ENCODE peak calls at places on chromosomes 2 and 18, in five cellular contexts. D, S, Y, M and H are unnamed samples.

GRCh38 chr2:118091140-118091478 is 2.8 kb downstream of the INSIG2 start:
- DNase-seq in Y (no peak), S (no peak), D (no peak), M (no peak), H (no peak)

GRCh38 chr2:50097118-50097517 is 934.8 kb downstream of the NRXN1 start:
- DNase-seq in D (no peak), S (no peak), Y (no peak), M (no peak), H (no peak)

GRCh38 chr2:128732976-128733431 is 414.3 kb upstream of the HS6ST1 start:
- DNase-seq in Y (no peak), D (no peak), M (no peak), S (no peak), H (no peak)

GRCh38 chr2:29033172-29033571 is 41.2 kb downstream of the PCARE start:
- DNase-seq in M (no peak), Y (no peak), D (no peak), S (no peak), H (no peak)

GRCh38 chr2:61690078-61690477 is 151.9 kb upstream of the XPO1 start:
- DNase-seq in S (no peak), M (no peak), Y (no peak), D (no peak), H (no peak)

GRCh38 chr2:45412754-45413379 is 198.2 kb downstream of the SRBD1 start:
- DNase-seq in Y (no peak), S (no peak), D (no peak), M (no peak), H (no peak)

GRCh38 chr2:654896-655295 is 22.3 kb downstream of the TMEM18 start:
- DNase-seq in M (no peak), D (no peak), Y (no peak), S (no peak), H (no peak)

GRCh38 chr2:36490749-36491148 is 107.2 kb downstream of the FEZ2 start:
- DNase-seq in D (no peak), Y (no peak), M (no peak), S (no peak), H (no peak)

GRCh38 chr2:30978044-30978443 is 160.2 kb downstream of the GALNT14 start:
- DNase-seq in Y (no peak), D (no peak), S (no peak), M (no peak), H (no peak)

GRCh38 chr18:58977223-58977622 is 112.5 kb downstream of the ZNF532 start:
- DNase-seq in D (no peak), Y (no peak), M (no peak), S (no peak), H (no peak)

GRCh38 chr2:233461481-233461891 is 105.1 kb downstream of the USP40 start:
- DNase-seq in M (no peak), D (no peak), S (no peak), Y (no peak), H (no peak)

GRCh38 chr2:223601932-223602676 is at the start of gene SCG2:
- DNase-seq in D (peak), S (peak), Y (peak), M (peak), H (no peak)

GRCh38 chr2:3864943-3865664 is 161.7 kb downstream of the DCDC2C start:
- DNase-seq in M (no peak), S (no peak), D (no peak), Y (no peak), H (no peak)

GRCh38 chr2:223588251-223588650 is 13.9 kb downstream of the SCG2 start:
- DNase-seq in M (no peak), S (no peak), D (no peak), Y (no peak), H (no peak)

GRCh38 chr2:182406221-182406620 is 20.6 kb downstream of the PDE1A start:
- DNase-seq in M (no peak), Y (no peak), D (no peak), S (no peak), H (no peak)

GRCh38 chr18:24544141-24544498 is 83.7 kb downstream of the HRH4 start:
- DNase-seq in M (no peak), S (no peak), Y (no peak), D (no peak), H (no peak)

GRCh38 chr2:121260370-121261154 is 24.4 kb downstream of the TFCP2L1 start:
- DNase-seq in M (no peak), Y (no peak), S (no peak), D (no peak), H (no peak)

GRCh38 chr2:32479224-32479623 is 122.4 kb downstream of the BIRC6 start:
- DNase-seq in S (no peak), D (no peak), Y (no peak), M (no peak), H (no peak)

GRCh38 chr18:79940126-79940813 is 11.2 kb downstream of the SLC66A2 start:
- DNase-seq in M (no peak), Y (peak), S (no peak), D (no peak), H (no peak)

GRCh38 chr2:11123856-11124759 is 31.2 kb upstream of the SLC66A3 start:
- DNase-seq in D (peak), S (no peak), Y (peak), M (peak), H (peak)

GRCh38 chr2:95277246-95277906 is 3.1 kb downstream of the PROM2 start:
- DNase-seq in S (no peak), Y (peak), M (no peak), D (no peak), H (no peak)

GRCh38 chr2:226655871-226656270 is 143.7 kb downstream of the IRS1 start:
- DNase-seq in M (no peak), D (no peak), Y (no peak), S (no peak), H (no peak)

GRCh38 chr18:63199743-63200241 is 119.8 kb downstream of the BCL2 start:
- DNase-seq in S (no peak), M (peak), Y (no peak), D (no peak), H (peak)

GRCh38 chr18:22378672-22379282 is 38.9 kb downstream of the CTAGE1 start:
- DNase-seq in S (peak), M (peak), Y (peak), D (no peak), H (no peak)

GRCh38 chr2:101473911-101474751 is 781 bp downstream of the RFX8 start:
- DNase-seq in D (peak), Y (peak), S (peak), M (peak), H (peak)

GRCh38 chr2:67825476-67825875 is 237.3 kb downstream of the C1D start:
- DNase-seq in M (no peak), S (no peak), Y (no peak), D (no peak), H (no peak)

GRCh38 chr2:217451634-217452033 is 551.2 kb downstream of the TNS1 start:
- DNase-seq in M (no peak), D (no peak), Y (no peak), S (no peak), H (no peak)

GRCh38 chr18:21991897-21992296 is 177.5 kb upstream of the GATA6 start:
- DNase-seq in D (no peak), Y (no peak), S (no peak), M (no peak), H (no peak)

GRCh38 chr2:158013791-158014190 is 87.9 kb upstream of the UPP2 start:
- DNase-seq in M (no peak), D (no peak), Y (no peak), S (no peak), H (no peak)

GRCh38 chr2:64931536-64932326 is 57.5 kb upstream of the SLC1A4 start:
- DNase-seq in M (no peak), S (no peak), D (no peak), Y (no peak), H (no peak)

GRCh38 chr2:130837175-130837810 is 579 bp downstream of the ARHGEF4 start:
- DNase-seq in S (no peak), Y (peak), D (no peak), M (no peak), H (no peak)

GRCh38 chr2:190849774-190850173 is 30.8 kb upstream of the GLS start:
- DNase-seq in S (no peak), M (no peak), D (no peak), Y (no peak), H (no peak)

GRCh38 chr2:178796079-178796677 is 11.0 kb downstream of the TTN start:
- DNase-seq in Y (no peak), S (no peak), M (no peak), D (no peak), H (peak)

GRCh38 chr18:22347624-22348511 is 69.8 kb downstream of the CTAGE1 start:
- DNase-seq in D (peak), Y (peak), M (peak), S (peak), H (no peak)

GRCh38 chr18:44759925-44760342 is 79.2 kb downstream of the SETBP1 start:
- DNase-seq in M (no peak), Y (no peak), D (no peak), S (no peak), H (no peak)
- H3K4me3 ChIP-seq in M (no peak), Y (no peak), D (no peak), S (no peak), H (no peak)

GRCh38 chr2:105380432-105381118 is 18.3 kb downstream of the FHL2 start:
- DNase-seq in M (no peak), D (no peak), S (no peak), Y (no peak), H (no peak)
- H3K27ac ChIP-seq in M (no peak), D (no peak), S (peak), Y (no peak), H (no peak)

DNA sequence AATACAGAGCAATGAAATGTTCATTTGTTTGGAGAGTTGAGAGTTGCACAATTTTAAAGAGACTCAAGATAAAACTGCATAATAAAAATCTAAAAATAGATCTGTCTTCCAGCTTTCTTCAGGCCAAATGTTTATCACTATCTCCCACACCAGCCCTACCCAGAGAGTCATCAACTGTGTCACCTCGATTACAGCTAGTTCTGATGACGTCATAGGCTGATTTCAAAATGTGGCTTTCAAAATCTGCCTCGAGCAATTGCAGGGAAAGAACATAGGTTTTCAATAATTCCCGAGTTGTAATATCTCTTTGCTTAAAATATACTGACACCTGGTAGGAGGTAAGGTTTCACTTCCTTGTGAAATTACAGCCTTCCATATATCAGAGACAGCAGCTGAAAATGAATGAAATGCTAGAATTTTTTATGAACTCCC is 677.6 kb upstream of the ID2 start:
- DNase-seq in M (no peak), Y (no peak), D (no peak), S (no peak), H (no peak)
- H3K4me3 ChIP-seq in M (no peak), Y (no peak), D (no peak), S (no peak), H (no peak)

DNA sequence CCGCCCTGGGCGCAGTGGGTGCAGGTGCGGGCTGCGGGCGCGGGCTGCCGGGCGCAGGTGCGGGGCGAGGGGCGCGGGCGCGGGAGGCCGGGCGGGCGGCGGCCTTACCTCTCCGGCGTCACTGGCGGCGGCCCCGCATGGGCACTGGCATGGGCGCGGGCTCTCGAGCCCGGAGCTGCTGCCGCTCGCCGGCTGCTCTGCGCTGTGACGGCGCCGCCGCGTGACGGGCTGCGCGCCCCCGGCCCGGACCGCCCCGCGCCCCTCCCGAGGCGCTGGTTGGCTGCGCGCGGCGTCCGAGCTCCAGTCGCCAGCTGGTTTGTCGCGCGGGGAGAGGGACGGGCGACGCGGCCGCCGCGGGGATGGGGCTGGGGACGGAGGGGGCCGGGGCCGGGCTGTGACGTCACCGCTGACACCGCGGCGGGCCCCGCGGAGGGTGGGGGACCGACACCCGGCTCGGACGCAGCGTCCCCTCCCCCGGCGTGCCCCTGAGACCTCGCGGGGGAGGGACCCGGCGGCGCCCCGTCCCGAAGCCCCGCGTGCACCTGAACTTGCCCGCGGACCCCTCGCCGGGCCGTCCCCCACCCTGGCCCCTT is at the start of gene KIF1A:
- DNase-seq in Y (peak), D (peak), S (no peak), M (no peak), H (no peak)
- H3K27ac ChIP-seq in Y (peak), D (peak), S (no peak), M (no peak), H (no peak)

GRCh38 chr18:77082316-77082715 is 50.3 kb downstream of the MBP start:
- DNase-seq in D (no peak), M (no peak), Y (no peak), S (no peak), H (no peak)

GRCh38 chr18:77081387-77081773 is 51.2 kb downstream of the MBP start:
- DNase-seq in S (no peak), Y (no peak), D (no peak), M (no peak), H (no peak)

GRCh38 chr18:77078671-77079070 is 53.9 kb downstream of the MBP start:
- DNase-seq in M (no peak), D (no peak), Y (no peak), S (no peak), H (no peak)

GRCh38 chr18:77079088-77079487 is 53.5 kb downstream of the MBP start:
- DNase-seq in S (no peak), M (no peak), D (no peak), Y (no peak), H (no peak)

GRCh38 chr18:77080283-77080682 is 52.3 kb downstream of the MBP start:
- DNase-seq in Y (no peak), S (no peak), D (no peak), M (peak), H (no peak)
- H3K4me3 ChIP-seq in Y (no peak), S (no peak), D (no peak), M (no peak), H (no peak)

DNA sequence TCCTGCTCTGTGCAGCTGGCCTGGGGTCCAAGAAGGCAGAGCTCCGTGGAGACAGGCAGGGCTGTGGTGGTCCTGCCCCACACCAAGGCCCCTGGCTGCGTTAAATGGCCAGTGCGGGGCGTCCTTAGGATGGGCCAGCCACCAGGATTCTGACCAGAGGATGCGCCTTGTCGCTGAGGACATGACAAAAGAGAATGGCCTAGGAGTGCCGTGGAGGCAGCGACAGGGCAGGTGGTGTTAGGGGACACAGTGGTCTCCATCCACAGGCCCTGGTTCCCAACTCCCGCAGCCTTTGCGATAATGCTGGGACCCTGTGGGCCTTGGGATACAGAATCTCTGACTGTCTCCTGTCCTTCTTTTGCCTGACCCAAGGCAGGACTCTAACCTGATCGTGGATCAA is 251.7 kb upstream of the SALL3 start:
- DNase-seq in D (no peak), M (no peak), S (no peak), Y (no peak), H (no peak)
- H3K27ac ChIP-seq in D (no peak), M (no peak), S (no peak), Y (no peak), H (no peak)